ENCODE peak calls at places on chromosomes 4 and X, in nine cellular contexts. U is gastrocnemius medialis, O is breast epithelium, T is WERI-Rb-1, H is mammary epithelial cell, V is fibroblast of the aortic adventitia, F is cardiac muscle cell, Z is fibroblast of mammary gland, L is astrocyte of the spinal cord. M is an unnamed sample.

GRCh38 chrX:132590350-132591026 is 101.7 kb upstream of the MBNL3 start:
- DNase-seq in U (no peak), O (no peak), T (no peak), H (no peak), V (no peak), F (no peak), Z (no peak), L (no peak), M (no peak)

GRCh38 chrX:104122829-104123228 is 10.5 kb downstream of the ZCCHC18 start:
- DNase-seq in U (no peak), O (no peak), T (no peak), H (no peak), V (no peak), F (no peak), Z (no peak), L (no peak), M (no peak)

GRCh38 chrX:10239611-10240064 is 82.9 kb downstream of the CLCN4 start:
- DNase-seq in U (peak), O (no peak), T (no peak), H (peak), V (peak), F (no peak), Z (peak), L (peak), M (peak)

GRCh38 chr4:24843121-24843520 is 47.7 kb downstream of the SOD3 start:
- DNase-seq in U (no peak), O (no peak), T (no peak), H (no peak), V (no peak), F (no peak), Z (no peak), L (no peak), M (no peak)

GRCh38 chr4:152029631-152030030 is 268.8 kb upstream of the GATB start:
- DNase-seq in U (no peak), O (no peak), T (no peak), H (no peak), V (no peak), F (no peak), Z (no peak), L (peak), M (no peak)

GRCh38 chr4:62119195-62119594 is 919.1 kb downstream of the ADGRL3 start:
- DNase-seq in U (no peak), O (no peak), T (no peak), H (no peak), V (no peak), F (no peak), Z (no peak), L (no peak), M (no peak)

GRCh38 chr4:4640692-4641091 is 98.8 kb upstream of the STX18 start:
- DNase-seq in U (no peak), O (no peak), T (no peak), H (no peak), V (no peak), F (peak), Z (no peak), L (no peak), M (peak)

GRCh38 chr4:61202100-61202637 is 2.0 kb downstream of the ADGRL3 start:
- DNase-seq in U (no peak), O (no peak), T (peak), H (peak), V (no peak), F (peak), Z (no peak), L (peak), M (no peak)

GRCh38 chr4:174357321-174357720 is 73.6 kb downstream of the CEP44 start:
- DNase-seq in U (no peak), O (no peak), T (no peak), H (no peak), V (no peak), F (no peak), Z (no peak), L (no peak), M (peak)

GRCh38 chr4:140281828-140282227 is 91.6 kb upstream of the SCOC start:
- DNase-seq in U (no peak), O (no peak), T (no peak), H (peak), V (peak), F (no peak), Z (peak), L (no peak), M (no peak)

GRCh38 chr4:99117876-99118693 is 26.0 kb downstream of the ADH4 start:
- DNase-seq in U (no peak), O (no peak), T (no peak), H (no peak), V (peak), F (no peak), Z (peak), L (peak), M (peak)

GRCh38 chr4:20684852-20685763 is 15.2 kb upstream of the PACRGL start:
- DNase-seq in U (no peak), O (no peak), T (no peak), H (no peak), V (peak), F (peak), Z (peak), L (peak), M (peak)

DNA sequence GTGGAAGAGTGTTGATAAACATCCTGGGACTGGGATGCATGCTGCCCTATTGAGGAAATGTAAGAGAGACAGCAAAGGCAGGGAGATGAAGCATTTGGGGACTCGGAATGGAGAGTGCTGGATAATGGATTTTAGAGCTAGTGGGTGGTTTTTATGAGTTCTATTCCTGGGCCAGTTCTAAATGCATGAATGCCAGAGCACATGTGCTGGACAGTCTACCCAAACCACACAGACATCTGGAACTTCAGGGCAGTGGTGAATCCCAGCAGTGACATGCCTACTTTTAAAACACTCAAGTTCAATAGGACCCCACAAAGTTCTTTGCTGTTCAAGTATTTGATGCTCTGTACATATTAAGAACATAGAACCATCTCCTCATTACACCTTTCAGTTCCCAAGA is 133.9 kb downstream of the CBR4 start:
- DNase-seq in U (no peak), O (no peak), T (no peak), H (no peak), V (no peak), F (no peak), Z (no peak), L (no peak), M (peak)
- H3K4me3 ChIP-seq in U (no peak), O (no peak), T (no peak), H (no peak), V (no peak), F (no peak), Z (no peak), L (no peak), M (no peak)

GRCh38 chr4:184731056-184731455 is 2.8 kb downstream of the CENPU start:
- DNase-seq in U (no peak), O (no peak), T (no peak), H (no peak), V (no peak), F (no peak), Z (no peak), L (no peak), M (no peak)

GRCh38 chr4:184732126-184732525 is 1.8 kb downstream of the CENPU start:
- DNase-seq in U (no peak), O (no peak), T (no peak), H (peak), V (peak), F (no peak), Z (peak), L (no peak), M (no peak)

GRCh38 chr4:184734758-184735157 is 862 bp upstream of the CENPU start:
- DNase-seq in U (no peak), O (no peak), T (no peak), H (no peak), V (no peak), F (no peak), Z (no peak), L (no peak), M (no peak)

GRCh38 chr4:184728858-184729257 is 5.0 kb downstream of the CENPU start:
- DNase-seq in U (no peak), O (no peak), T (no peak), H (peak), V (peak), F (no peak), Z (peak), L (peak), M (no peak)

GRCh38 chr4:184733654-184734524 is at the start of gene CENPU:
- DNase-seq in U (peak), O (peak), T (peak), H (peak), V (peak), F (peak), Z (peak), L (peak), M (peak)
- TF ChIP-seq CTCF in U (no peak), O (no peak), T (no peak), H (no peak), V (no peak), F (no peak), Z (no peak), L (no peak), M (no peak)

GRCh38 chr4:153510252-153511001 is 44.3 kb downstream of the TMEM131L start:
- DNase-seq in U (no peak), O (no peak), T (no peak), H (no peak), V (no peak), F (no peak), Z (no peak), L (no peak), M (no peak)

GRCh38 chr4:153511104-153511503 is 44.9 kb downstream of the TMEM131L start:
- DNase-seq in U (no peak), O (no peak), T (no peak), H (no peak), V (no peak), F (no peak), Z (no peak), L (no peak), M (no peak)

GRCh38 chr4:153509724-153510123 is 43.6 kb downstream of the TMEM131L start:
- DNase-seq in U (no peak), O (no peak), T (no peak), H (no peak), V (no peak), F (no peak), Z (no peak), L (no peak), M (no peak)

GRCh38 chr4:153507679-153508073 is 41.5 kb downstream of the TMEM131L start:
- DNase-seq in U (no peak), O (peak), T (no peak), H (no peak), V (no peak), F (no peak), Z (no peak), L (no peak), M (no peak)

GRCh38 chr4:153506972-153507678 is 41.0 kb downstream of the TMEM131L start:
- DNase-seq in U (no peak), O (no peak), T (no peak), H (no peak), V (no peak), F (no peak), Z (no peak), L (no peak), M (no peak)
- H3K4me3 ChIP-seq in U (no peak), O (no peak), T (no peak), H (no peak), V (no peak), F (no peak), Z (no peak), L (no peak), M (no peak)

GRCh38 chr4:115042496-115042895 is 70.9 kb downstream of the NDST4 start:
- DNase-seq in U (no peak), O (no peak), T (no peak), H (peak), V (no peak), F (peak), Z (no peak), L (no peak), M (no peak)
- TF ChIP-seq CTCF in U (no peak), O (no peak), T (no peak), H (peak), V (no peak), F (no peak), Z (peak), L (peak), M (peak)

GRCh38 chr4:182560358-182560757 is 317.2 kb downstream of the TENM3 start:
- DNase-seq in U (no peak), O (no peak), T (no peak), H (no peak), V (no peak), F (no peak), Z (no peak), L (peak), M (peak)
- H3K4me3 ChIP-seq in U (no peak), O (no peak), T (no peak), H (no peak), V (no peak), F (no peak), Z (no peak), L (peak), M (no peak)

GRCh38 chr4:2786794-2787229 is 6.1 kb upstream of the SH3BP2 start:
- DNase-seq in U (no peak), O (no peak), T (no peak), H (no peak), V (no peak), F (no peak), Z (no peak), L (no peak), M (no peak)

GRCh38 chr4:2788532-2789103 is 4.3 kb upstream of the SH3BP2 start:
- DNase-seq in U (no peak), O (no peak), T (no peak), H (no peak), V (peak), F (no peak), Z (no peak), L (no peak), M (peak)

GRCh38 chr4:2788101-2788500 is 4.8 kb upstream of the SH3BP2 start:
- DNase-seq in U (no peak), O (no peak), T (no peak), H (no peak), V (no peak), F (no peak), Z (no peak), L (no peak), M (no peak)

GRCh38 chr4:2786152-2786671 is 6.7 kb upstream of the SH3BP2 start:
- DNase-seq in U (no peak), O (no peak), T (no peak), H (no peak), V (no peak), F (no peak), Z (no peak), L (no peak), M (no peak)

GRCh38 chr4:2787230-2788100 is 5.4 kb upstream of the SH3BP2 start:
- DNase-seq in U (no peak), O (no peak), T (no peak), H (no peak), V (no peak), F (no peak), Z (no peak), L (no peak), M (no peak)
- TF ChIP-seq CTCF in U (no peak), O (no peak), T (no peak), H (no peak), V (no peak), F (no peak), Z (no peak), L (no peak), M (no peak)

GRCh38 chr4:115154826-115155225 is 41.4 kb upstream of the NDST4 start:
- DNase-seq in U (no peak), O (no peak), T (no peak), H (peak), V (no peak), F (no peak), Z (peak), L (no peak), M (peak)

GRCh38 chr4:115159141-115159540 is 45.7 kb upstream of the NDST4 start:
- DNase-seq in U (no peak), O (no peak), T (no peak), H (no peak), V (peak), F (no peak), Z (peak), L (no peak), M (peak)
- H3K4me3 ChIP-seq in U (no peak), O (no peak), T (no peak), H (no peak), V (no peak), F (no peak), Z (no peak), L (no peak), M (no peak)

GRCh38 chrX:38717871-38718270 is 83.4 kb upstream of the MID1IP1 start:
- DNase-seq in U (no peak), O (no peak), T (peak), H (peak), V (peak), F (peak), Z (peak), L (peak), M (peak)
- TF ChIP-seq CTCF in U (peak), O (no peak), T (peak), H (peak), V (peak), F (peak), Z (peak), L (peak), M (peak)

DNA sequence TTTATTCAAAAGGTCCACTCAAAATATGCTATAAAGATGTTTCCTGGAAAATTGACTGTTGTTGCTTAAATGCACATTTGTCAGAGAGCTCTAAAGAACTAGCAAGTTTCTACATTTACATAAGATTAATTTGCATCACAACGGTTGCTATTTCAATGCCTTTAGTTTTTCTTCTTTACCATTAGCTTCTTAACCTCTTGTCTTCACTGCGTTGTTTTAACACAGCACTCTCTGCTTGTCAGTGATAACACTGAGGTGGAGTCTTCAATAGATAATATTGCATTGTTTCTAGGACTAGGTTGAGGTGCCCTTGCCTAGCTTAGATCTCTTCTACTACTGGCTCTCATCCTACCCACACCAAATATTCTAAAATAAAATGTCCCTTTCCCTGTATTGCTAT is 76.6 kb upstream of the GALNT7 start:
- DNase-seq in U (no peak), O (no peak), T (no peak), H (no peak), V (no peak), F (no peak), Z (no peak), L (no peak), M (no peak)
- H3K4me3 ChIP-seq in U (no peak), O (no peak), T (no peak), H (no peak), V (no peak), F (no peak), Z (no peak), L (no peak), M (no peak)

DNA sequence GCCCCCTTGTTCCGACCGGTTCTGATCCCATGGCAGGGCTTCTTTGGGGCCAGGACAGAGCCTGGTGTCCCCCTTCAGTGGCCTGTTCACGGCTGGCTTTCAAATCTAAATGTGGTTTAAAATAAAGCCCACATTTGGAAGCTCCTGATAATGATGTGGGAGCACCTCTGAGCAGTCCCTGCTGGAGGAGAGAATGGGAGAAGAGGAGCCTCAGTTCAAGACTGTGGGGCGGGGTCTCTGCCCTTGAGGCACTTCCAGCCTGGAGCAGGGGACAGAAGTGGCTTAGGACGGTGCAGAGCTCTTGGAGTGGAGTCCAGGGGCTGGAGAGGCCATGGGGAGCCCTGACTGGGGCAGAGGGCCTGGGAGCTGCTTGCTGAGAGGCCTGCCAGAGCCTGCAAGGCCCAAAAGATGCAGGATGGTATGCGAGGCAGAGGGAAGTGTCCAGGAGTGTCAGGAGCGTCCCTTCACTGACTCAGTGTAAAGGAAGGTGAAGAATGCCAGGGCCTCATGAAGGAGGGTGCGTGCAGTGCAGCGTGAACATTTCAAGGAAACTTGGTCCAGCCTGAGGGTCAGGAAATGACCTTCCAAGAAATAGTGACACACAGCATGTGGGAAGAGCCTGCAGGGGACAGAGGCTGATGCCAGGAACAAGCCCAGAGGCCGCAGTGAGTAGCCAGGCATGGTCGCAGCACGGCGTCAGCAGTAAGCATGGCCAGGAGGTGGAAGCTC is 21.1 kb upstream of the TADA2B start:
- DNase-seq in U (no peak), O (peak), T (no peak), H (peak), V (peak), F (no peak), Z (peak), L (peak), M (peak)
- TF ChIP-seq CTCF in U (no peak), O (no peak), T (no peak), H (no peak), V (no peak), F (no peak), Z (no peak), L (no peak), M (peak)

M was measured in AG10803.